ENCODE peak calls at places on chromosomes 11 and 22, in ten cellular contexts. One of them, this sample, is unnamed.

GRCh38 chr11:8289426-8290047 is 25.9 kb upstream of the LMO1 start:
- DNase-seq in right lobe of liver: no peak
- DNase-seq in AG04450: no peak
- DNase-seq in CD4-positive, alpha-beta T cell: no peak
- DNase-seq in pancreas: no peak
- DNase-seq in fibroblast of lung: no peak
- DNase-seq in lower lobe of right lung: no peak
- DNase-seq in colonic mucosa: peak; percentile 5
- DNase-seq in naive thymus-derived CD4-positive, alpha-beta T cell: no peak
- DNase-seq in Peyer's patch: peak; percentile 11
- DNase-seq in this sample: no peak

GRCh38 chr11:126637800-126638175 is 282.3 kb downstream of the ST3GAL4 start:
- DNase-seq in right lobe of liver: no peak
- DNase-seq in AG04450: peak; percentile 81
- DNase-seq in CD4-positive, alpha-beta T cell: no peak
- DNase-seq in pancreas: no peak
- DNase-seq in fibroblast of lung: peak; percentile 24
- DNase-seq in lower lobe of right lung: no peak
- DNase-seq in colonic mucosa: no peak
- DNase-seq in naive thymus-derived CD4-positive, alpha-beta T cell: no peak
- DNase-seq in Peyer's patch: no peak
- DNase-seq in this sample: no peak

GRCh38 chr11:114813216-114813615 is 134.9 kb downstream of the NXPE2 start:
- DNase-seq in right lobe of liver: no peak
- DNase-seq in AG04450: no peak
- DNase-seq in CD4-positive, alpha-beta T cell: no peak
- DNase-seq in pancreas: no peak
- DNase-seq in fibroblast of lung: no peak
- DNase-seq in lower lobe of right lung: no peak
- DNase-seq in colonic mucosa: no peak
- DNase-seq in naive thymus-derived CD4-positive, alpha-beta T cell: no peak
- DNase-seq in Peyer's patch: no peak
- DNase-seq in this sample: no peak

GRCh38 chr11:85809881-85810280 is 1.1 kb downstream of the SYTL2 start:
- DNase-seq in right lobe of liver: no peak
- DNase-seq in AG04450: no peak
- DNase-seq in CD4-positive, alpha-beta T cell: no peak
- DNase-seq in pancreas: no peak
- DNase-seq in fibroblast of lung: no peak
- DNase-seq in lower lobe of right lung: no peak
- DNase-seq in colonic mucosa: peak; percentile 58
- DNase-seq in naive thymus-derived CD4-positive, alpha-beta T cell: no peak
- DNase-seq in Peyer's patch: peak; percentile 54
- DNase-seq in this sample: no peak

GRCh38 chr11:29446132-29446531 is 570.7 kb downstream of the KCNA4 start:
- DNase-seq in right lobe of liver: no peak
- DNase-seq in AG04450: no peak
- DNase-seq in CD4-positive, alpha-beta T cell: no peak
- DNase-seq in pancreas: no peak
- DNase-seq in fibroblast of lung: no peak
- DNase-seq in lower lobe of right lung: no peak
- DNase-seq in colonic mucosa: no peak
- DNase-seq in naive thymus-derived CD4-positive, alpha-beta T cell: no peak
- DNase-seq in Peyer's patch: no peak
- DNase-seq in this sample: no peak

GRCh38 chr22:21041937-21042336 is 3.8 kb upstream of the LRRC74B start:
- DNase-seq in right lobe of liver: no peak
- DNase-seq in AG04450: no peak
- DNase-seq in CD4-positive, alpha-beta T cell: no peak
- DNase-seq in pancreas: no peak
- DNase-seq in fibroblast of lung: peak; percentile 34
- DNase-seq in lower lobe of right lung: peak; percentile 17
- DNase-seq in colonic mucosa: no peak
- DNase-seq in naive thymus-derived CD4-positive, alpha-beta T cell: no peak
- DNase-seq in Peyer's patch: no peak
- DNase-seq in this sample: no peak

GRCh38 chr22:42366815-42367581 is 65.2 kb downstream of the NFAM1 start:
- DNase-seq in right lobe of liver: peak; percentile 63
- DNase-seq in AG04450: no peak
- DNase-seq in CD4-positive, alpha-beta T cell: no peak
- DNase-seq in pancreas: no peak
- DNase-seq in fibroblast of lung: no peak
- DNase-seq in lower lobe of right lung: no peak
- DNase-seq in colonic mucosa: no peak
- DNase-seq in naive thymus-derived CD4-positive, alpha-beta T cell: no peak
- DNase-seq in Peyer's patch: no peak
- DNase-seq in this sample: no peak

GRCh38 chr11:78840623-78841022 is 266.0 kb upstream of the NARS2 start:
- DNase-seq in right lobe of liver: no peak
- DNase-seq in AG04450: peak; percentile 48
- DNase-seq in CD4-positive, alpha-beta T cell: no peak
- DNase-seq in pancreas: no peak
- DNase-seq in fibroblast of lung: peak; percentile 90
- DNase-seq in lower lobe of right lung: no peak
- DNase-seq in colonic mucosa: no peak
- DNase-seq in naive thymus-derived CD4-positive, alpha-beta T cell: no peak
- DNase-seq in Peyer's patch: no peak
- DNase-seq in this sample: no peak

GRCh38 chr11:76919887-76920746 is 59.4 kb downstream of the ACER3 start:
- DNase-seq in right lobe of liver: peak; percentile 76
- DNase-seq in AG04450: peak; percentile 65
- DNase-seq in CD4-positive, alpha-beta T cell: peak; percentile 30
- DNase-seq in pancreas: peak; percentile 84
- DNase-seq in fibroblast of lung: peak; percentile 88
- DNase-seq in lower lobe of right lung: peak; percentile 75
- DNase-seq in colonic mucosa: peak; percentile 89
- DNase-seq in naive thymus-derived CD4-positive, alpha-beta T cell: peak; percentile 76
- DNase-seq in Peyer's patch: peak; percentile 87
- DNase-seq in this sample: peak; percentile 75

GRCh38 chr11:120121914-120122473 is 15.9 kb downstream of the TRIM29 start:
- DNase-seq in right lobe of liver: no peak
- DNase-seq in AG04450: no peak
- DNase-seq in CD4-positive, alpha-beta T cell: no peak
- DNase-seq in pancreas: no peak
- DNase-seq in fibroblast of lung: no peak
- DNase-seq in lower lobe of right lung: peak; percentile 76
- DNase-seq in colonic mucosa: no peak
- DNase-seq in naive thymus-derived CD4-positive, alpha-beta T cell: no peak
- DNase-seq in Peyer's patch: no peak
- DNase-seq in this sample: peak; percentile 78

GRCh38 chr22:30809086-30809485 is 114.4 kb downstream of the OSBP2 start:
- DNase-seq in right lobe of liver: no peak
- DNase-seq in AG04450: no peak
- DNase-seq in CD4-positive, alpha-beta T cell: no peak
- DNase-seq in pancreas: no peak
- DNase-seq in fibroblast of lung: no peak
- DNase-seq in lower lobe of right lung: no peak
- DNase-seq in colonic mucosa: no peak
- DNase-seq in naive thymus-derived CD4-positive, alpha-beta T cell: no peak
- DNase-seq in Peyer's patch: no peak
- DNase-seq in this sample: no peak

GRCh38 chr11:96899971-96900370 is 510.2 kb downstream of the JRKL start:
- DNase-seq in right lobe of liver: no peak
- DNase-seq in AG04450: no peak
- DNase-seq in CD4-positive, alpha-beta T cell: no peak
- DNase-seq in pancreas: no peak
- DNase-seq in fibroblast of lung: no peak
- DNase-seq in lower lobe of right lung: no peak
- DNase-seq in colonic mucosa: no peak
- DNase-seq in naive thymus-derived CD4-positive, alpha-beta T cell: no peak
- DNase-seq in Peyer's patch: no peak
- DNase-seq in this sample: no peak

GRCh38 chr11:101807521-101807920 is 107.3 kb upstream of the CEP126 start:
- DNase-seq in right lobe of liver: no peak
- DNase-seq in AG04450: no peak
- DNase-seq in CD4-positive, alpha-beta T cell: no peak
- DNase-seq in pancreas: no peak
- DNase-seq in fibroblast of lung: peak; percentile 5
- DNase-seq in lower lobe of right lung: no peak
- DNase-seq in colonic mucosa: no peak
- DNase-seq in naive thymus-derived CD4-positive, alpha-beta T cell: no peak
- DNase-seq in Peyer's patch: no peak
- DNase-seq in this sample: no peak

GRCh38 chr11:102802341-102802740 is 4.4 kb upstream of the MMP1 start:
- DNase-seq in right lobe of liver: no peak
- DNase-seq in AG04450: peak; percentile 80
- DNase-seq in CD4-positive, alpha-beta T cell: no peak
- DNase-seq in pancreas: no peak
- DNase-seq in fibroblast of lung: peak; percentile 91
- DNase-seq in lower lobe of right lung: no peak
- DNase-seq in colonic mucosa: no peak
- DNase-seq in naive thymus-derived CD4-positive, alpha-beta T cell: no peak
- DNase-seq in Peyer's patch: no peak
- DNase-seq in this sample: no peak

GRCh38 chr11:36380296-36381004 is 84.4 kb downstream of the PRR5L start:
- DNase-seq in right lobe of liver: no peak
- DNase-seq in AG04450: no peak
- DNase-seq in CD4-positive, alpha-beta T cell: no peak
- DNase-seq in pancreas: no peak
- DNase-seq in fibroblast of lung: no peak
- DNase-seq in lower lobe of right lung: no peak
- DNase-seq in colonic mucosa: no peak
- DNase-seq in naive thymus-derived CD4-positive, alpha-beta T cell: no peak
- DNase-seq in Peyer's patch: no peak
- DNase-seq in this sample: no peak

GRCh38 chr22:23399367-23400285 is 180.5 kb downstream of the IGLL1 start:
- DNase-seq in right lobe of liver: peak; percentile 50
- DNase-seq in AG04450: no peak
- DNase-seq in CD4-positive, alpha-beta T cell: no peak
- DNase-seq in pancreas: no peak
- DNase-seq in fibroblast of lung: no peak
- DNase-seq in lower lobe of right lung: no peak
- DNase-seq in colonic mucosa: no peak
- DNase-seq in naive thymus-derived CD4-positive, alpha-beta T cell: no peak
- DNase-seq in Peyer's patch: peak; percentile 42
- DNase-seq in this sample: peak; percentile 64

GRCh38 chr22:29382575-29383328 is 5.6 kb downstream of the AP1B1 start:
- DNase-seq in right lobe of liver: no peak
- DNase-seq in AG04450: no peak
- DNase-seq in CD4-positive, alpha-beta T cell: no peak
- DNase-seq in pancreas: peak; percentile 80
- DNase-seq in fibroblast of lung: no peak
- DNase-seq in lower lobe of right lung: no peak
- DNase-seq in colonic mucosa: peak; percentile 81
- DNase-seq in naive thymus-derived CD4-positive, alpha-beta T cell: no peak
- DNase-seq in Peyer's patch: peak; percentile 83
- DNase-seq in this sample: no peak
- H3K27ac ChIP-seq in right lobe of liver: peak overlapping the region; percentile 24
- H3K27ac ChIP-seq in AG04450: no peak overlapping the region
- H3K27ac ChIP-seq in CD4-positive, alpha-beta T cell: no peak overlapping the region
- H3K27ac ChIP-seq in pancreas: peak overlapping the region; percentile 84
- H3K27ac ChIP-seq in fibroblast of lung: no peak overlapping the region
- H3K27ac ChIP-seq in lower lobe of right lung: peak overlapping the region; percentile 10
- H3K27ac ChIP-seq in colonic mucosa: peak overlapping the region; percentile 81
- H3K27ac ChIP-seq in naive thymus-derived CD4-positive, alpha-beta T cell: no peak overlapping the region
- H3K27ac ChIP-seq in Peyer's patch: peak overlapping the region; percentile 58
- H3K27ac ChIP-seq in this sample: no peak overlapping the region

DNA sequence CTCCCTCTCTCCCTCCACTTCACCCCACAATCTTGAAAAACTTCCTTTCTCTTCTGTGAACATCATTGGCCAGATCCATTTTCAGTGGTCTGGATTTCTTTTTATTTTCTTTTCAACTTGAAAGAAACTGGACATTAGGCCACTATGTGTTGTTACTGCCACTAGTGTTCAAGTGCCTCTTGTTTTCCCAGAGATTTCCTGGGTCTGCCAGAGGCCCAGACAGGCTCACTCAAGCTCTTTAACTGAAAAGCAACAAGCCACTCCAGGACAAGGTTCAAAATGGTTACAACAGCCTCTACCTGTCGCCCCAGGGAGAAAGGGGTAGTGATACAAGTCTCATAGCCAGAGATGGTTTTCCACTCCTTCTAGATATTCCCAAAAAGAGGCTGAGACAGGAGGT is 92.1 kb downstream of the CD44 start:
- DNase-seq in right lobe of liver: no peak
- DNase-seq in AG04450: no peak
- DNase-seq in CD4-positive, alpha-beta T cell: no peak
- DNase-seq in pancreas: no peak
- DNase-seq in fibroblast of lung: no peak
- DNase-seq in lower lobe of right lung: no peak
- DNase-seq in colonic mucosa: no peak
- DNase-seq in naive thymus-derived CD4-positive, alpha-beta T cell: no peak
- DNase-seq in Peyer's patch: no peak
- DNase-seq in this sample: no peak
- H3K27me3 ChIP-seq in right lobe of liver: no peaks in the 10 kb centered on the region
- H3K27me3 ChIP-seq in AG04450: no peaks in the 10 kb centered on the region
- H3K27me3 ChIP-seq in CD4-positive, alpha-beta T cell: no peaks in the 10 kb centered on the region
- H3K27me3 ChIP-seq in pancreas: no peaks in the 10 kb centered on the region
- H3K27me3 ChIP-seq in fibroblast of lung: no peaks in the 10 kb centered on the region
- H3K27me3 ChIP-seq in lower lobe of right lung: no peaks in the 10 kb centered on the region
- H3K27me3 ChIP-seq in colonic mucosa: no peaks in the 10 kb centered on the region
- H3K27me3 ChIP-seq in naive thymus-derived CD4-positive, alpha-beta T cell: no peaks in the 10 kb centered on the region
- H3K27me3 ChIP-seq in Peyer's patch: no peaks in the 10 kb centered on the region
- H3K27me3 ChIP-seq in this sample: no peaks in the 10 kb centered on the region

GRCh38 chr11:50394017-50394416 is 361.3 kb downstream of the OR4C45 start:
- DNase-seq in right lobe of liver: no peak
- DNase-seq in AG04450: no peak
- DNase-seq in CD4-positive, alpha-beta T cell: no peak
- DNase-seq in pancreas: no peak
- DNase-seq in fibroblast of lung: no peak
- DNase-seq in lower lobe of right lung: no peak
- DNase-seq in colonic mucosa: no peak
- DNase-seq in naive thymus-derived CD4-positive, alpha-beta T cell: no peak
- DNase-seq in Peyer's patch: no peak
- DNase-seq in this sample: no peak
- H3K9me3 ChIP-seq in right lobe of liver: no peaks in the 10 kb centered on the region
- H3K9me3 ChIP-seq in AG04450: no peaks in the 10 kb centered on the region
- H3K9me3 ChIP-seq in CD4-positive, alpha-beta T cell: peaks cover 69% of the 10 kb centered on the region
- H3K9me3 ChIP-seq in pancreas: peaks cover 3% of the 10 kb centered on the region
- H3K9me3 ChIP-seq in fibroblast of lung: no peaks in the 10 kb centered on the region
- H3K9me3 ChIP-seq in lower lobe of right lung: peaks cover 83% of the 10 kb centered on the region
- H3K9me3 ChIP-seq in colonic mucosa: peaks cover 2% of the 10 kb centered on the region
- H3K9me3 ChIP-seq in naive thymus-derived CD4-positive, alpha-beta T cell: no peaks in the 10 kb centered on the region
- H3K9me3 ChIP-seq in Peyer's patch: peaks cover 6% of the 10 kb centered on the region
- H3K9me3 ChIP-seq in this sample: peaks cover 57% of the 10 kb centered on the region

DNA sequence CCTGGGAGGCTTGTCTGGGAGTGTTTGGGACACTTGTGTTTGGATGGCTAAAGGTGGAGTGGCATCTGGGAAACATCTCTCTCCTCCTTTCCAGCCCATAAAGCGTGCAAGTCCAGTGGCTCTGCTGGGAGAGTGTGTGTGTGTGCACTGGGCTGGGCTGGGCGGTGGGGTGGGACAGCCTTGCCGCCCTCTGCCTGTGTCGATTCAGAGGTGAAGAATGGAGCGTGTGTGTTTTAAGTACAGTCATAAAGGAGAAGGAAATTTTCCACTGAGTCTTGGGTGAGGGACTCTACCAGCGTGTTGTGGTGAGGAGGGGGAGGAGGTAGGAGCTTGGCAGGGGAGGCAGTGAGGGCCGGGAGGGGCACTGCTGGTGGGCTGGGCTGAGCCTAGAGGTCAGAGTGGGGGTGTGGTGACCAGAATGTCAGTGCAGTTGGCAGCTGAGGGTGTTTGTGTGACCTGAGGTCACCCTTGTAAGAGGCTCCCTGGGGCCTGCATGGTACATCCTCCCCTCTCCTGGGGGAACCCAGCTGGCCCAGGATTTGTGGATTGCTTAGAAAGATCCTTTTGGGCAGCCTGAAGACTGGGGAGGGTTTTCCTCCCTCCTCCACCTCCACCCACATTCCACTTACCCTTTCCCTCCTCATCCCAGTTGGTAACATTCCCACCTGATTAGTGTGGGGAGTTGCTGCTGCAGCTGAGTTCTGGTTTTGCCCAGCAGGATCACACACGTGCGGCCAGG is 1.7 kb downstream of the TIMP3 start:
- DNase-seq in right lobe of liver: peak; percentile 64
- DNase-seq in AG04450: no peak
- DNase-seq in CD4-positive, alpha-beta T cell: no peak
- DNase-seq in pancreas: no peak
- DNase-seq in fibroblast of lung: peak; percentile 33
- DNase-seq in lower lobe of right lung: no peak
- DNase-seq in colonic mucosa: no peak
- DNase-seq in naive thymus-derived CD4-positive, alpha-beta T cell: no peak
- DNase-seq in Peyer's patch: no peak
- DNase-seq in this sample: no peak
- H3K27ac ChIP-seq in right lobe of liver: peak overlapping the region; percentile 31
- H3K27ac ChIP-seq in AG04450: no peak overlapping the region
- H3K27ac ChIP-seq in CD4-positive, alpha-beta T cell: no peak overlapping the region
- H3K27ac ChIP-seq in pancreas: no peak overlapping the region
- H3K27ac ChIP-seq in fibroblast of lung: peak overlapping the region; percentile 72
- H3K27ac ChIP-seq in lower lobe of right lung: peak overlapping the region; percentile 93
- H3K27ac ChIP-seq in colonic mucosa: no peak overlapping the region
- H3K27ac ChIP-seq in naive thymus-derived CD4-positive, alpha-beta T cell: no peak overlapping the region
- H3K27ac ChIP-seq in Peyer's patch: no peak overlapping the region
- H3K27ac ChIP-seq in this sample: peak overlapping the region; percentile 92